ENCODE peak calls at places on chromosomes 2 and 18, in ten cellular contexts. One of them, this sample, is unnamed.

GRCh38 chr2:188984126-188984525 is 10.0 kb downstream of the COL3A1 start:
- DNase-seq in amygdala: no peak
- DNase-seq in non-pigmented ciliary epithelial cell: no peak
- DNase-seq in iPS-NIHi11: no peak
- DNase-seq in NCI-H345: no peak
- DNase-seq in HFFc6: peak; percentile 50
- DNase-seq in AG10803: peak; percentile 94
- DNase-seq in stimulated activated CD4-positive, alpha-beta T cell treated with anti-CD3 and anti-CD28 coated beads, Interleukin-2, amount 100 ng/mL, for 48 hours: no peak
- DNase-seq in activated T-cell treated with anti-CD3 and anti-CD28 coated beads for 24 hours: no peak
- DNase-seq in left kidney: no peak
- DNase-seq in this sample: no peak

GRCh38 chr2:3730646-3731045 is 27.3 kb downstream of the DCDC2C start:
- DNase-seq in iPS-NIHi11: no peak
- DNase-seq in left kidney: no peak
- DNase-seq in AG10803: peak; percentile 9
- DNase-seq in activated T-cell treated with anti-CD3 and anti-CD28 coated beads for 24 hours: no peak
- DNase-seq in amygdala: no peak
- DNase-seq in HFFc6: peak; percentile 9
- DNase-seq in stimulated activated CD4-positive, alpha-beta T cell treated with anti-CD3 and anti-CD28 coated beads, Interleukin-2, amount 100 ng/mL, for 48 hours: no peak
- DNase-seq in non-pigmented ciliary epithelial cell: peak; percentile 18
- DNase-seq in NCI-H345: no peak
- DNase-seq in this sample: no peak

GRCh38 chr2:149225446-149225845 is 104.9 kb upstream of the LYPD6 start:
- DNase-seq in left kidney: no peak
- DNase-seq in iPS-NIHi11: no peak
- DNase-seq in stimulated activated CD4-positive, alpha-beta T cell treated with anti-CD3 and anti-CD28 coated beads, Interleukin-2, amount 100 ng/mL, for 48 hours: no peak
- DNase-seq in AG10803: no peak
- DNase-seq in NCI-H345: no peak
- DNase-seq in amygdala: no peak
- DNase-seq in activated T-cell treated with anti-CD3 and anti-CD28 coated beads for 24 hours: no peak
- DNase-seq in non-pigmented ciliary epithelial cell: no peak
- DNase-seq in HFFc6: no peak
- DNase-seq in this sample: no peak

GRCh38 chr2:42368817-42369550 is 8.0 kb upstream of the COX7A2L start:
- DNase-seq in amygdala: no peak
- DNase-seq in iPS-NIHi11: no peak
- DNase-seq in activated T-cell treated with anti-CD3 and anti-CD28 coated beads for 24 hours: no peak
- DNase-seq in HFFc6: no peak
- DNase-seq in NCI-H345: peak; percentile 85
- DNase-seq in AG10803: no peak
- DNase-seq in stimulated activated CD4-positive, alpha-beta T cell treated with anti-CD3 and anti-CD28 coated beads, Interleukin-2, amount 100 ng/mL, for 48 hours: no peak
- DNase-seq in non-pigmented ciliary epithelial cell: no peak
- DNase-seq in left kidney: peak; percentile 54
- DNase-seq in this sample: no peak

GRCh38 chr2:209425082-209426071 is 1.5 kb downstream of the MAP2 start:
- DNase-seq in HFFc6: peak; percentile 43
- DNase-seq in AG10803: peak; percentile 36
- DNase-seq in amygdala: peak; percentile 21
- DNase-seq in left kidney: peak; percentile 78
- DNase-seq in non-pigmented ciliary epithelial cell: peak; percentile 14
- DNase-seq in activated T-cell treated with anti-CD3 and anti-CD28 coated beads for 24 hours: no peak
- DNase-seq in iPS-NIHi11: peak; percentile 29
- DNase-seq in stimulated activated CD4-positive, alpha-beta T cell treated with anti-CD3 and anti-CD28 coated beads, Interleukin-2, amount 100 ng/mL, for 48 hours: no peak
- DNase-seq in NCI-H345: peak; percentile 70
- DNase-seq in this sample: peak; percentile 25

GRCh38 chr2:177239934-177240600 is 24.5 kb downstream of the NFE2L2 start:
- DNase-seq in AG10803: peak; percentile 66
- DNase-seq in non-pigmented ciliary epithelial cell: no peak
- DNase-seq in stimulated activated CD4-positive, alpha-beta T cell treated with anti-CD3 and anti-CD28 coated beads, Interleukin-2, amount 100 ng/mL, for 48 hours: no peak
- DNase-seq in left kidney: peak; percentile 64
- DNase-seq in iPS-NIHi11: no peak
- DNase-seq in HFFc6: peak; percentile 51
- DNase-seq in activated T-cell treated with anti-CD3 and anti-CD28 coated beads for 24 hours: no peak
- DNase-seq in NCI-H345: no peak
- DNase-seq in amygdala: peak; percentile 68
- DNase-seq in this sample: no peak

GRCh38 chr18:70643812-70644211 is 355.0 kb downstream of the SOCS6 start:
- DNase-seq in NCI-H345: no peak
- DNase-seq in amygdala: no peak
- DNase-seq in AG10803: no peak
- DNase-seq in HFFc6: no peak
- DNase-seq in non-pigmented ciliary epithelial cell: no peak
- DNase-seq in left kidney: no peak
- DNase-seq in stimulated activated CD4-positive, alpha-beta T cell treated with anti-CD3 and anti-CD28 coated beads, Interleukin-2, amount 100 ng/mL, for 48 hours: no peak
- DNase-seq in activated T-cell treated with anti-CD3 and anti-CD28 coated beads for 24 hours: no peak
- DNase-seq in iPS-NIHi11: no peak
- DNase-seq in this sample: no peak

GRCh38 chr2:85680707-85681353 is 12.8 kb upstream of the SFTPB start:
- DNase-seq in amygdala: no peak
- DNase-seq in iPS-NIHi11: no peak
- DNase-seq in non-pigmented ciliary epithelial cell: no peak
- DNase-seq in stimulated activated CD4-positive, alpha-beta T cell treated with anti-CD3 and anti-CD28 coated beads, Interleukin-2, amount 100 ng/mL, for 48 hours: no peak
- DNase-seq in NCI-H345: peak; percentile 24
- DNase-seq in AG10803: no peak
- DNase-seq in activated T-cell treated with anti-CD3 and anti-CD28 coated beads for 24 hours: no peak
- DNase-seq in left kidney: no peak
- DNase-seq in HFFc6: no peak
- DNase-seq in this sample: no peak

GRCh38 chr2:69642709-69643601 is 584 bp downstream of the AAK1 start:
- DNase-seq in HFFc6: peak; percentile 76
- DNase-seq in NCI-H345: peak; percentile 39
- DNase-seq in non-pigmented ciliary epithelial cell: peak; percentile 62
- DNase-seq in stimulated activated CD4-positive, alpha-beta T cell treated with anti-CD3 and anti-CD28 coated beads, Interleukin-2, amount 100 ng/mL, for 48 hours: peak; percentile 56
- DNase-seq in activated T-cell treated with anti-CD3 and anti-CD28 coated beads for 24 hours: peak; percentile 53
- DNase-seq in iPS-NIHi11: peak; percentile 52
- DNase-seq in left kidney: peak; percentile 86
- DNase-seq in AG10803: peak; percentile 82
- DNase-seq in amygdala: peak; percentile 58
- DNase-seq in this sample: peak; percentile 67

This sample was measured in WERI-Rb-1.